ENCODE peak calls at places on chromosomes 6 and 20, in seven cellular contexts. N is IMR-90, U is H9, D is H1, S is neuronal stem cell, A is trophoblast cell, H is mesenchymal stem cell. I is an unnamed sample.

GRCh38 chr6:72316675-72317380 is 305.0 kb upstream of the KCNQ5 start:
- DNase-seq in N (no peak), U (no peak), D (no peak), S (no peak), A (no peak), H (no peak), I (no peak)

GRCh38 chr20:25252226-25252625 is 4.3 kb downstream of the PYGB start:
- DNase-seq in N (no peak), U (no peak), D (no peak), S (no peak), A (no peak), H (no peak), I (no peak)

GRCh38 chr20:36919715-36920333 is 31.7 kb downstream of the SAMHD1 start:
- DNase-seq in N (peak; percentile 74), U (no peak), D (no peak), S (peak; percentile 29), A (peak; percentile 3), H (peak; percentile 71), I (peak; percentile 59)

GRCh38 chr20:35003211-35004031 is 47.8 kb downstream of the MYH7B start:
- DNase-seq in N (no peak), U (no peak), D (no peak), S (no peak), A (no peak), H (no peak), I (no peak)

GRCh38 chr20:37194616-37195015 is 15.3 kb upstream of the MROH8 start:
- DNase-seq in N (no peak), U (no peak), D (no peak), S (no peak), A (no peak), H (no peak), I (no peak)

GRCh38 chr6:63351995-63352586 is 32.3 kb upstream of the LGSN start:
- DNase-seq in N (peak; percentile 73), U (no peak), D (no peak), S (no peak), A (no peak), H (peak; percentile 65), I (no peak)

GRCh38 chr20:46559685-46560440 is 9.4 kb upstream of the OCSTAMP start:
- DNase-seq in N (no peak), U (no peak), D (no peak), S (no peak), A (no peak), H (no peak), I (peak; percentile 57)

GRCh38 chr6:13303668-13304017 is 24.7 kb downstream of the TBC1D7 start:
- DNase-seq in N (peak; percentile 81), U (no peak), D (no peak), S (no peak), A (no peak), H (peak; percentile 87), I (no peak)

GRCh38 chr6:36318690-36319435 is 17.8 kb downstream of the BNIP5 start:
- DNase-seq in N (no peak), U (no peak), D (no peak), S (no peak), A (no peak), H (no peak), I (no peak)

GRCh38 chr20:17507032-17507431 is 24.1 kb downstream of the BFSP1 start:
- DNase-seq in N (no peak), U (no peak), D (no peak), S (no peak), A (peak; percentile 91), H (no peak), I (no peak)
- H3K4ac ChIP-seq in N (no peak overlapping the region), U (no peak overlapping the region), D (no peak overlapping the region), S (no peak overlapping the region), A (no peak overlapping the region), H (no peak overlapping the region), I (no peak overlapping the region)

DNA sequence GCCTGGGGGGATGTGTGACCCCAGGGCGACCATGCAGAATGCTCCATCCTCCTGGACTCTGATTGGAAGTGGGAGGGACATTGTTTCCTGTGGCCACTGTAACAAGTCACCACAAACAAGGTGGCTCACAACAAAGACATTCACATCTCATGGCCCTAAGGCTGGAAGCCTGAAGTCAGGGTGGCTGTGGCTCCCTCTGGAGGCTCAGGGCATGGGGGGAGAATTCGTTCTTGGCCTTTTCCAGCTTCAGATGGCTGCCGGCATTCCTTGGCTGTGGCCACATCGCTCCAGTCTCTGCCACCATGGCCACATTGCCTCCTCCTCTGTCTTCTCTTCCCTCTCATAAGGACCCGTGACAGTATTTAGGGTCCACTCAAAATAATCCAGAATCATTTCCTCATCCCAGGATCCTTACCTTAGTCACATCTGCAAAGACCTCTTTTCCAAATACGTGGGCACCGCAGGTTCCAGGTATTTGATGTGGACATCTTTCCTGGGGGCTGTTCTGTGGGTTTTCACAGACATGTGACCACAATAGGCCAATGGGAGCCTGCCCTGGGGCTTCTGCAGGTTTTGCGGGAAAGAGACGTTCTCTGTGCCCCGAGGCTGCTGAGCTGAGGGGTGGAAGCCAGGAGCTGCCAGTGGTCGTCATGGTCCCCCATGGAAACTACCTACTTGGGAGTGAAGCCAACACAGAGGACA is 249.3 kb downstream of the PREX1 start:
- DNase-seq in N (no peak), U (no peak), D (no peak), S (no peak), A (no peak), H (no peak), I (peak; percentile 56)
- H2AK5ac ChIP-seq in N (no peak overlapping the region), U (no peak overlapping the region), D (no peak overlapping the region), S (peak overlapping the region; percentile 56), A (no peak overlapping the region), H (no peak overlapping the region), I (no peak overlapping the region)

GRCh38 chr6:11442495-11442894 is 95.1 kb upstream of the TMEM170B start:
- DNase-seq in N (no peak), U (no peak), D (no peak), S (no peak), A (no peak), H (no peak), I (no peak)
- H3K4ac ChIP-seq in N (no peak overlapping the region), U (no peak overlapping the region), D (no peak overlapping the region), S (no peak overlapping the region), A (no peak overlapping the region), H (no peak overlapping the region), I (no peak overlapping the region)

GRCh38 chr20:3559231-3559630 is 88.4 kb downstream of the ATRN start:
- DNase-seq in N (no peak), U (no peak), D (no peak), S (no peak), A (no peak), H (no peak), I (no peak)
- H2AK5ac ChIP-seq in N (no peak overlapping the region), U (no peak overlapping the region), D (no peak overlapping the region), S (no peak overlapping the region), A (no peak overlapping the region), H (no peak overlapping the region), I (no peak overlapping the region)

GRCh38 chr20:8490076-8490830 is 358.2 kb downstream of the PLCB1 start:
- DNase-seq in N (peak; percentile 15), U (no peak), D (no peak), S (no peak), A (no peak), H (no peak), I (no peak)

GRCh38 chr20:8492182-8492581 is 360.1 kb downstream of the PLCB1 start:
- DNase-seq in N (no peak), U (no peak), D (no peak), S (no peak), A (no peak), H (no peak), I (no peak)

GRCh38 chr20:8487715-8488114 is 355.6 kb downstream of the PLCB1 start:
- DNase-seq in N (no peak), U (no peak), D (no peak), S (no peak), A (no peak), H (no peak), I (no peak)

GRCh38 chr20:8489094-8489883 is 357.2 kb downstream of the PLCB1 start:
- DNase-seq in N (no peak), U (no peak), D (no peak), S (no peak), A (no peak), H (no peak), I (no peak)
- H3K4ac ChIP-seq in N (no peak overlapping the region), U (no peak overlapping the region), D (no peak overlapping the region), S (no peak overlapping the region), A (no peak overlapping the region), H (no peak overlapping the region), I (no peak overlapping the region)

GRCh38 chr6:149483302-149483701 is 1.5 kb downstream of the ZC3H12D start:
- DNase-seq in N (no peak), U (no peak), D (no peak), S (no peak), A (no peak), H (no peak), I (no peak)

GRCh38 chr6:149487316-149487715 is 2.5 kb upstream of the ZC3H12D start:
- DNase-seq in N (no peak), U (no peak), D (no peak), S (no peak), A (no peak), H (no peak), I (no peak)

GRCh38 chr6:149482542-149483261 is 2.1 kb downstream of the ZC3H12D start:
- DNase-seq in N (no peak), U (no peak), D (no peak), S (no peak), A (no peak), H (no peak), I (no peak)

GRCh38 chr6:149483849-149484635 is 772 bp downstream of the ZC3H12D start:
- DNase-seq in N (no peak), U (no peak), D (no peak), S (no peak), A (no peak), H (no peak), I (no peak)

GRCh38 chr6:149484733-149485700 is at the start of gene ZC3H12D:
- DNase-seq in N (peak; percentile 33), U (peak; percentile 59), D (no peak), S (no peak), A (peak; percentile 32), H (peak; percentile 53), I (peak; percentile 51)
- H2AK5ac ChIP-seq in N (peak within 1 kb of the TSS; percentile 52), U (no peak within 1 kb of the TSS), D (no peak within 1 kb of the TSS), S (no peak within 1 kb of the TSS), A (no peak within 1 kb of the TSS), H (no peak within 1 kb of the TSS), I (no peak within 1 kb of the TSS)

DNA sequence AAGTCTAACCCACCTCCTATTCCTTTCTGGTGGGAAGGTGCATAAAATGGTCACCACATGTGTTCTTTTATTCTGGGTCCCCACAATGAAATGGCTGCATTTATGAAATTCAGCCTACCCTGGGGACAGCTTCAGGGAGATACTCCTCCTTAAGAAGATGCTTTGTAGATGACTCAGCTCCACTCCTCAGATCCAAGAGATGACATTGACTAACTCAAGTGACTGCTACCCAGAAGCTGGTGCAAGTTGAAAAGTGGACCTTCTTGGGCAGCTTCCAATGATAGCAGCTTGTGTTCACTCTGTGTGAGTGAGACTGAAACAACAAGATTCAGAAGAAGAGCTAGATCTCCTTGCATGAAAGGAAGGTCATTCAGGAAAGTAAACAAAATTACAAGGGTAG is 113.4 kb downstream of the SCP2D1 start:
- DNase-seq in N (no peak), U (no peak), D (no peak), S (no peak), A (no peak), H (no peak), I (peak; percentile 30)
- H3K4ac ChIP-seq in N (no peak overlapping the region), U (no peak overlapping the region), D (no peak overlapping the region), S (no peak overlapping the region), A (no peak overlapping the region), H (no peak overlapping the region), I (no peak overlapping the region)

I was measured in mesendoderm.